ENCODE peak calls at places on chromosomes 7 and 10, in ten cellular contexts. A is NCI-H748 treated with DMSO at 0.1 percent for 48 hours; W is iPS DF 19.7; R is sciatic nerve; V is iris pigment epithelial cell; D is bronchial epithelial cell; F is activated naive CD4-positive, alpha-beta T cell; N is activated T-cell treated with anti-CD3 and anti-CD28 coated beads, Interleukin-2, amount 50 U/mL, for 72 hours; H is GOT3; Q is activated CD4-positive, alpha-beta T cell treated with anti-CD3 and anti-CD28 coated beads, Interleukin-2, amount 10 ng/mL, durations not matched to agents 7 days and 5 days. J is an unnamed sample.
A peak's percentile ranks its signal among the peaks of the same experiment; 100 is the strongest.

GRCh38 chr10:110252148-110252547 is 44.7 kb downstream of the MXI1 start:
- DNase-seq in F (no peak), R (no peak), A (no peak), Q (no peak), W (no peak), V (no peak), H (no peak), D (no peak), N (no peak), J (no peak)

GRCh38 chr10:33537066-33537465 is 202.6 kb upstream of the NRP1 start:
- DNase-seq in V (peak; percentile 38), D (no peak), N (no peak), F (no peak), W (no peak), A (no peak), R (no peak), Q (no peak), H (no peak), J (no peak)

GRCh38 chr10:119199231-119199992 is 8.0 kb upstream of the GRK5 start:
- DNase-seq in Q (peak; percentile 68), V (peak; percentile 89), R (peak; percentile 70), H (no peak), N (peak; percentile 55), D (peak; percentile 75), W (peak; percentile 60), A (no peak), F (no peak), J (no peak)

GRCh38 chr7:43534110-43534509 is 48.8 kb upstream of the STK17A start:
- DNase-seq in W (no peak), D (peak; percentile 32), H (no peak), Q (no peak), A (no peak), R (no peak), V (peak; percentile 48), F (no peak), N (no peak), J (no peak)

GRCh38 chr7:154880512-154880911 is 122.4 kb downstream of the PAXIP1 start:
- DNase-seq in N (no peak), R (no peak), A (no peak), Q (no peak), W (no peak), H (no peak), F (no peak), D (no peak), V (no peak), J (no peak)

GRCh38 chr10:131626274-131626673 is 274.5 kb upstream of the PPP2R2D start:
- DNase-seq in H (no peak), F (no peak), V (no peak), Q (no peak), N (no peak), W (no peak), A (no peak), D (no peak), R (no peak), J (peak; percentile 49)

GRCh38 chr7:55509322-55509721 is 63.0 kb downstream of the VOPP1 start:
- DNase-seq in D (no peak), F (no peak), R (no peak), V (peak; percentile 81), W (no peak), H (no peak), Q (no peak), A (no peak), N (no peak), J (no peak)

GRCh38 chr10:106038246-106038645 is 1126.3 kb downstream of the SORCS1 start:
- DNase-seq in R (no peak), H (no peak), V (peak; percentile 28), W (no peak), F (no peak), Q (no peak), A (no peak), D (peak; percentile 17), N (no peak), J (no peak)

GRCh38 chr10:110643670-110644597 is at the start of gene RBM20:
- DNase-seq in H (no peak), V (peak; percentile 34), R (no peak), A (no peak), N (peak; percentile 25), Q (peak; percentile 16), F (no peak), W (no peak), D (no peak), J (peak; percentile 77)

GRCh38 chr10:71961831-71962230 is 2.4 kb upstream of the CHST3 start:
- DNase-seq in V (no peak), H (no peak), Q (no peak), F (no peak), W (no peak), D (no peak), R (no peak), N (no peak), A (no peak), J (no peak)

GRCh38 chr10:98318861-98319260 is 50.9 kb upstream of the LOXL4 start:
- DNase-seq in N (no peak), V (no peak), F (no peak), W (no peak), R (no peak), Q (no peak), D (peak; percentile 42), H (no peak), A (no peak), J (no peak)

GRCh38 chr10:1737222-1738061 is at the start of gene ADARB2:
- DNase-seq in A (peak; percentile 82), Q (no peak), V (peak; percentile 44), N (peak; percentile 22), H (no peak), D (peak; percentile 35), R (no peak), F (no peak), W (peak; percentile 86), J (no peak)

GRCh38 chr7:19508124-19508523 is 200.7 kb downstream of the POLR1F start:
- DNase-seq in W (no peak), N (no peak), Q (no peak), A (no peak), V (peak; percentile 60), H (no peak), R (no peak), F (no peak), D (no peak), J (no peak)

GRCh38 chr10:79047875-79048638 is 20.7 kb upstream of the ZMIZ1 start:
- DNase-seq in F (peak; percentile 54), N (peak; percentile 60), Q (peak; percentile 88), A (no peak), V (no peak), W (no peak), D (no peak), R (peak; percentile 54), H (no peak), J (peak; percentile 87)

GRCh38 chr7:122887198-122887597 is 938 bp upstream of the CADPS2 start:
- DNase-seq in Q (no peak), W (no peak), D (peak; percentile 62), F (no peak), H (no peak), V (peak; percentile 86), R (peak; percentile 76), N (no peak), A (peak; percentile 64), J (peak; percentile 76)

GRCh38 chr7:114979388-114979787 is 57.5 kb downstream of the MDFIC start:
- DNase-seq in W (no peak), V (peak; percentile 92), Q (no peak), F (no peak), A (no peak), N (no peak), D (peak; percentile 71), R (no peak), H (no peak), J (no peak)

GRCh38 chr10:6920072-6921019 is 340.3 kb upstream of the PRKCQ start:
- DNase-seq in R (peak; percentile 84), F (peak; percentile 41), N (peak; percentile 85), V (peak; percentile 31), A (peak; percentile 31), Q (peak; percentile 80), D (peak; percentile 67), H (no peak), W (peak; percentile 57), J (peak; percentile 94)

GRCh38 chr10:16891375-16892313 is 74.4 kb upstream of the RSU1 start:
- DNase-seq in H (no peak), R (no peak), N (peak; percentile 48), A (peak; percentile 6), D (peak; percentile 94), V (peak; percentile 88), F (no peak), W (no peak), Q (peak; percentile 39), J (peak; percentile 87)

GRCh38 chr7:3781607-3782006 is 480.6 kb downstream of the SDK1 start:
- DNase-seq in D (no peak), V (no peak), W (no peak), N (no peak), A (no peak), H (no peak), F (no peak), Q (no peak), R (no peak), J (no peak)

GRCh38 chr10:112732277-112732891 is 217.7 kb upstream of the TCF7L2 start:
- DNase-seq in N (no peak), R (no peak), A (no peak), V (no peak), W (no peak), F (no peak), Q (no peak), H (no peak), D (peak; percentile 63), J (no peak)

GRCh38 chr7:139426258-139427028 is 57.0 kb downstream of the KLRG2 start:
- DNase-seq in A (no peak), Q (no peak), D (peak; percentile 71), R (no peak), F (no peak), H (no peak), V (no peak), W (no peak), N (no peak), J (no peak)

GRCh38 chr7:74187915-74188675 is 13.9 kb downstream of the EIF4H start:
- DNase-seq in N (no peak), H (no peak), A (no peak), W (no peak), F (no peak), R (no peak), V (no peak), Q (no peak), D (no peak), J (no peak)

GRCh38 chr10:126504051-126504760 is 115.9 kb upstream of the ADAM12 start:
- DNase-seq in F (no peak), H (no peak), R (no peak), V (peak; percentile 53), A (peak; percentile 11), N (no peak), Q (no peak), W (peak; percentile 54), D (peak; percentile 59), J (no peak)

GRCh38 chr10:3680186-3680585 is 104.8 kb downstream of the KLF6 start:
- DNase-seq in W (no peak), H (no peak), D (no peak), A (no peak), Q (no peak), N (no peak), F (no peak), V (no peak), R (no peak), J (no peak)

GRCh38 chr10:32298066-32298812 is 48.7 kb downstream of the EPC1 start:
- DNase-seq in H (no peak), N (no peak), W (no peak), F (no peak), Q (no peak), V (peak; percentile 92), R (no peak), A (no peak), D (peak; percentile 85), J (no peak)

GRCh38 chr7:153030976-153031375 is 271.4 kb downstream of the ACTR3B start:
- DNase-seq in F (no peak), D (no peak), A (no peak), Q (no peak), R (no peak), V (no peak), W (no peak), H (no peak), N (no peak), J (no peak)

GRCh38 chr10:44306147-44306710 is 78.7 kb downstream of the CXCL12 start:
- DNase-seq in R (no peak), H (no peak), Q (no peak), F (no peak), N (no peak), W (no peak), V (peak; percentile 52), D (peak; percentile 6), A (no peak), J (no peak)

GRCh38 chr7:133945497-133945896 is 181.6 kb upstream of the LRGUK start:
- DNase-seq in N (no peak), R (no peak), W (no peak), V (peak; percentile 14), H (no peak), F (no peak), Q (no peak), D (no peak), A (no peak), J (no peak)

J was measured in spleen.